ENCODE peak calls at places on chromosome 5, in six cellular contexts. Q is AG08395, C is T-helper 22 cell, E is ELR, P is germinal center, T is occipital lobe. J is an unnamed sample.

GRCh38 chr5:175752826-175753535 is 95.1 kb downstream of the HRH2 start:
- DNase-seq in Q (no peak), P (no peak), T (no peak), C (no peak), E (no peak), J (no peak)

GRCh38 chr5:51389582-51390463 is 6.6 kb downstream of the ISL1 start:
- DNase-seq in Q (no peak), E (peak), P (no peak), C (no peak), T (no peak), J (no peak)

GRCh38 chr5:6829150-6829784 is 116.0 kb downstream of the TENT4A start:
- DNase-seq in P (no peak), C (peak), E (no peak), Q (peak), T (peak), J (no peak)

GRCh38 chr5:171450423-171451246 is 31.2 kb downstream of the FGF18 start:
- DNase-seq in P (no peak), E (peak), T (no peak), Q (peak), C (no peak), J (peak)

GRCh38 chr5:10789021-10789420 is 28.0 kb upstream of the DAP start:
- DNase-seq in Q (peak), C (no peak), E (peak), P (no peak), T (peak), J (peak)

GRCh38 chr5:56305001-56305400 is 71.9 kb upstream of the ANKRD55 start:
- DNase-seq in P (no peak), Q (peak), E (no peak), C (no peak), T (no peak), J (no peak)

GRCh38 chr5:131068893-131069643 is 96.0 kb downstream of the HINT1 start:
- DNase-seq in E (peak), C (peak), T (peak), Q (no peak), P (peak), J (no peak)

GRCh38 chr5:39826051-39826450 is 401.3 kb upstream of the DAB2 start:
- DNase-seq in E (no peak), Q (no peak), C (no peak), T (no peak), P (no peak), J (no peak)

GRCh38 chr5:136006767-136007251 is 22.0 kb upstream of the TGFBI start:
- DNase-seq in E (peak), C (no peak), T (no peak), P (no peak), Q (peak), J (peak)

GRCh38 chr5:95148453-95148852 is 136.4 kb downstream of the MCTP1 start:
- DNase-seq in Q (no peak), T (no peak), P (no peak), E (no peak), C (no peak), J (peak)

GRCh38 chr5:1081519-1081918 is 30.3 kb downstream of the SLC12A7 start:
- DNase-seq in E (no peak), C (no peak), T (no peak), Q (no peak), P (no peak), J (no peak)

GRCh38 chr5:81852277-81853004 is 101.5 kb upstream of the SSBP2 start:
- DNase-seq in E (no peak), P (peak), T (no peak), Q (peak), C (no peak), J (peak)

GRCh38 chr5:143154495-143155375 is 248.8 kb downstream of the NR3C1 start:
- DNase-seq in Q (peak), E (peak), C (no peak), P (no peak), T (no peak), J (peak)

GRCh38 chr5:107743357-107744000 is 72.7 kb upstream of the EFNA5 start:
- DNase-seq in E (peak), C (no peak), P (no peak), Q (peak), T (no peak), J (peak)

GRCh38 chr5:82405618-82406199 is 127.6 kb upstream of the RPS23 start:
- DNase-seq in C (no peak), Q (peak), P (no peak), E (peak), T (no peak), J (peak)

GRCh38 chr5:3350781-3351180 is 244.9 kb upstream of the IRX1 start:
- DNase-seq in P (no peak), Q (no peak), C (no peak), T (no peak), E (no peak), J (no peak)

GRCh38 chr5:141845371-141845821 is 32.8 kb downstream of the PCDH1 start:
- DNase-seq in Q (no peak), C (no peak), T (no peak), P (peak), E (no peak), J (no peak)

GRCh38 chr5:159907689-159908088 is 8.6 kb upstream of the ADRA1B start:
- DNase-seq in Q (no peak), T (no peak), E (no peak), C (no peak), P (no peak), J (no peak)

GRCh38 chr5:56506586-56506985 is 273.5 kb upstream of the ANKRD55 start:
- DNase-seq in C (no peak), P (no peak), E (no peak), T (no peak), Q (peak), J (no peak)

GRCh38 chr5:127865273-127865672 is 162.1 kb downstream of the CCDC192 start:
- DNase-seq in P (no peak), T (no peak), C (no peak), Q (no peak), E (no peak), J (no peak)

GRCh38 chr5:135576075-135576599 is 2.7 kb downstream of the CXCL14 start:
- DNase-seq in P (no peak), T (no peak), E (peak), C (no peak), Q (peak), J (peak)

J was measured in fibroblast of the aortic adventitia.